ENCODE peak calls at places on chromosomes 5 and 9, in ten cellular contexts. H, F, L, W, U, G, Z, P, B and N are unnamed samples.

GRCh38 chr5:53419247-53419646 is 61.2 kb upstream of the FST start:
- DNase-seq in G (peak), H (no peak), W (no peak), L (no peak), P (peak), B (no peak), U (no peak), Z (no peak), F (peak), N (no peak)

GRCh38 chr5:173065155-173065554 is 9.0 kb downstream of the CREBRF start:
- DNase-seq in W (no peak), H (no peak), L (no peak), Z (no peak), B (no peak), F (no peak), G (no peak), P (no peak), U (peak), N (no peak)

GRCh38 chr9:129547063-129547462 is 73.8 kb downstream of the C9orf50 start:
- DNase-seq in B (no peak), P (no peak), H (no peak), U (no peak), G (no peak), W (no peak), L (no peak), Z (no peak), F (no peak), N (no peak)

GRCh38 chr5:90641528-90641927 is 82.9 kb downstream of the ADGRV1 start:
- DNase-seq in Z (no peak), F (no peak), P (no peak), U (no peak), B (no peak), L (no peak), G (no peak), H (no peak), W (no peak), N (no peak)

GRCh38 chr5:53416144-53416730 is 64.2 kb upstream of the FST start:
- DNase-seq in F (no peak), W (no peak), B (no peak), Z (no peak), U (peak), P (no peak), H (no peak), L (no peak), G (no peak), N (no peak)

GRCh38 chr9:90830977-90831376 is 29.4 kb downstream of the SYK start:
- DNase-seq in Z (no peak), U (peak), H (no peak), L (no peak), F (no peak), W (no peak), P (no peak), B (peak), G (no peak), N (no peak)

GRCh38 chr9:136792321-136793062 is 1.3 kb downstream of the TMEM141 start:
- DNase-seq in B (no peak), F (no peak), U (no peak), L (no peak), W (no peak), G (no peak), H (no peak), Z (no peak), P (no peak), N (no peak)

GRCh38 chr9:137021979-137022619 is 5.9 kb downstream of the ABCA2 start:
- DNase-seq in Z (no peak), G (no peak), L (peak), W (peak), B (no peak), P (peak), U (peak), H (peak), F (peak), N (peak)

GRCh38 chr9:111731916-111732315 is 62.8 kb downstream of the SHOC1 start:
- DNase-seq in Z (no peak), H (no peak), L (no peak), G (no peak), W (no peak), B (no peak), U (no peak), P (peak), F (peak), N (no peak)

GRCh38 chr5:163586431-163587033 is 81.1 kb downstream of the MAT2B start:
- DNase-seq in Z (no peak), U (no peak), P (peak), F (no peak), G (no peak), W (no peak), H (no peak), L (no peak), B (no peak), N (no peak)

GRCh38 chr5:139052975-139053374 is 145.2 kb downstream of the SIL1 start:
- DNase-seq in H (no peak), Z (no peak), B (no peak), F (no peak), W (no peak), U (no peak), L (no peak), G (no peak), P (no peak), N (no peak)

GRCh38 chr9:100440071-100440470 is 13.1 kb downstream of the MSANTD3 start:
- DNase-seq in F (no peak), G (no peak), P (peak), U (no peak), B (no peak), W (no peak), L (no peak), Z (no peak), H (no peak), N (no peak)

GRCh38 chr9:96612105-96612965 is 7.3 kb downstream of the CDC14B start:
- DNase-seq in G (peak), B (no peak), Z (peak), W (peak), U (no peak), L (peak), P (peak), F (peak), H (peak), N (no peak)

GRCh38 chr9:126722922-126723806 is 81.7 kb upstream of the ZBTB43 start:
- DNase-seq in Z (no peak), P (peak), G (no peak), B (no peak), U (peak), W (peak), H (no peak), F (no peak), L (peak), N (peak)

GRCh38 chr5:154248691-154249090 is 58.2 kb downstream of the GALNT10 start:
- DNase-seq in B (no peak), F (no peak), W (no peak), G (no peak), L (no peak), Z (no peak), P (no peak), U (no peak), H (no peak), N (no peak)

DNA sequence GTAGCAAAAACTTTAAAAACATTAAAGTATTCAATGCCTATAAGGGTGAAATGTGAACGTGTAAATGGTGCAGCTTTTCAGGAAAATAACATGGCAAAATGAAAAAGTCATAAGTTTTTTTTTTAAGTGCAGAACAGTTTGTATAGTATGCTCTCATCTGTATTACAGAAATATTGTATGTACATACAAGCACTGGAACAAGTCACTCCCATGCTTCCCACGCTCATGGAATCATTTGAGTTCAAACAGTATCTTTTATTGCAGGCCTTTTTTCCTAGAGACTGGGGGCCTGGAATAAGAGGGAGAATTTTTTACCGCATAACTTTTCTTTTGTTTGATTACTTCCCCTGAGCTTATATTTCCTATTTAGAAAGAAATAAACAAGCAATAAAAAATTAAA is 94.1 kb downstream of the SSBP2 start:
- DNase-seq in W (no peak), H (no peak), F (no peak), P (no peak), Z (no peak), B (no peak), G (no peak), U (no peak), L (no peak), N (no peak)
- TF ChIP-seq CTCF in W (no peak), H (no peak), F (no peak), P (no peak), Z (no peak), B (no peak), G (no peak), U (no peak), L (no peak), N (no peak)

GRCh38 chr9:93488239-93488638 is 34.9 kb upstream of the FAM120AOS start:
- DNase-seq in B (no peak), L (no peak), P (no peak), U (no peak), H (no peak), W (no peak), F (no peak), G (no peak), Z (no peak), N (no peak)
- TF ChIP-seq CTCF in B (no peak), L (no peak), P (no peak), U (no peak), H (no peak), W (no peak), F (no peak), G (no peak), Z (no peak), N (no peak)

GRCh38 chr5:72320022-72320898 is at the start of the genes MRPS27 and PTCD2:
- DNase-seq in F (peak), B (peak), H (peak), L (peak), U (peak), G (peak), Z (peak), W (peak), P (peak), N (peak)
- TF ChIP-seq CTCF in F (peak), B (peak), H (no peak), L (no peak), U (peak), G (peak), Z (peak), W (peak), P (no peak), N (no peak)

GRCh38 chr9:134811673-134812668 is 68.6 kb upstream of the FCN2 start:
- DNase-seq in B (no peak), U (no peak), L (no peak), F (no peak), G (peak), W (no peak), Z (no peak), P (peak), H (no peak), N (no peak)
- TF ChIP-seq CTCF in B (no peak), U (no peak), L (no peak), F (no peak), G (peak), W (no peak), Z (no peak), P (no peak), H (no peak), N (no peak)

DNA sequence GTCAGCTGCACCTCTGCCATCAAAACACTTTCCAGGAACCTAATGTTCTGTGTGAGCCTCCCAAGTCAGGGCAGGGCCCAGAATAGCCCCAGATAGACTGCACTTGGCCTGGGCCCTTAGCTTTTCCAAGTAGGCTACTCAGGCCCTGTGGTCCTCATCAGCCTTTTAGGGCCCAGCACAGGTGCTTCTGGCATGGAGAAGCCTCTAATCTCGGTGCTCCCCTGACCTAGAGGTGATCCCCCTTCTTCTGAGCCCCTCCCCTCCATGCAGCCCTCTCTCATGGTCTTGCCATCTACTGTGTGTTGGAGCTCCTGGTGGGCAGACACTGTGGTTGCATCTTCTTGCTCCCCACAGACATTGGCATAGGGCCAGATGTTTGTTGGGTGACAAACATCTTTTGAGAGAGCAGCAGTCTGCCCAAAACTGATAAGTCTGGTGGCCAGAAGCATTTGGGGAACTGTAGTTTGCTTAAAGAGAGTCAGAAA is 28.1 kb downstream of the FRMPD1 start:
- DNase-seq in L (no peak), W (peak), G (no peak), U (no peak), B (no peak), H (no peak), Z (no peak), F (no peak), P (no peak), N (no peak)
- TF ChIP-seq CTCF in L (no peak), W (no peak), G (no peak), U (no peak), B (no peak), H (no peak), Z (no peak), F (no peak), P (no peak), N (no peak)

DNA sequence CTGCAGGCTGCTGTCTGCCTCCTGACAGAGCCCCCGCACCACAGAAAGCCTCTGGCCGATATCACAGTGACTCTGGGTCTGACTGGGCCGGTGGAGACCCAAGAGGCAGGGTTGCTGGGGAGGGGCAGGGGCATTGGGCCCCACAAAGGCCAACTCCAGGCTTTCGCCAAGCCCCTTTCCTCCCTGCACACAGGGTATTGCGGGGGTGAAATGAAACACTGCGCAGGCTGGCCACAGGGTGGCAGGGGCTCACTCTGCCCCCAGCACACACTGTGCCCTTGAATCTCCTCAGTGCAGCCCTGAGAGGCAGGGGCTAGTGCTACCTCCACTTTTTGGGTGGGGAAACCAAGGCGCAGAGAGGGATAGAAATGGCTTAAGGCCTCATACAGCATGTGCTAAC is 44.6 kb downstream of the BARX1 start:
- DNase-seq in P (no peak), H (no peak), Z (no peak), F (no peak), G (no peak), W (no peak), U (no peak), L (no peak), B (no peak), N (no peak)
- TF ChIP-seq CTCF in P (no peak), H (no peak), Z (no peak), F (no peak), G (no peak), W (no peak), U (no peak), L (no peak), B (no peak), N (no peak)